ENCODE peak calls at places on chromosomes 11 and 22, in five cellular contexts. F is neuronal stem cell, D is H9, L is H1, E is mesenchymal stem cell. R is an unnamed sample.

GRCh38 chr11:66281001-66281400 is 3.0 kb downstream of the CNIH2 start:
- DNase-seq in D (no peak), L (no peak), E (peak), F (no peak), R (no peak)

GRCh38 chr22:23383491-23384450 is 196.3 kb downstream of the IGLL1 start:
- DNase-seq in L (peak), F (no peak), D (peak), E (no peak), R (no peak)

GRCh38 chr11:46315033-46315738 is 32.1 kb upstream of the DGKZ start:
- DNase-seq in D (peak), L (peak), E (peak), F (peak), R (peak)

GRCh38 chr11:60121259-60121658 is 32.8 kb downstream of the MS4A2 start:
- DNase-seq in D (peak), F (no peak), L (no peak), E (no peak), R (no peak)

GRCh38 chr22:48758021-48758561 is 1069.6 kb downstream of the BRD1 start:
- DNase-seq in D (peak), E (no peak), L (no peak), F (no peak), R (no peak)

GRCh38 chr22:37345863-37346514 is 63.7 kb downstream of the CYTH4 start:
- DNase-seq in L (no peak), F (no peak), D (no peak), E (peak), R (no peak)

GRCh38 chr22:28029962-28030361 is 110.9 kb upstream of the PITPNB start:
- DNase-seq in D (peak), E (no peak), F (no peak), L (no peak), R (no peak)

GRCh38 chr11:47524200-47524874 is 28.6 kb downstream of the CELF1 start:
- DNase-seq in E (peak), L (no peak), D (peak), F (no peak), R (no peak)

GRCh38 chr11:109933126-109933525 is 160.1 kb upstream of the ZC3H12C start:
- DNase-seq in E (peak), F (no peak), L (no peak), D (no peak), R (peak)

GRCh38 chr11:74466916-74467885 is at the start of gene KCNE3:
- DNase-seq in F (no peak), D (peak), L (peak), E (peak), R (peak)

GRCh38 chr11:35376613-35377012 is 42.7 kb downstream of the SLC1A2 start:
- DNase-seq in F (no peak), E (no peak), D (no peak), L (no peak), R (no peak)

GRCh38 chr11:33588056-33588455 is 112.6 kb downstream of the C11orf91 start:
- DNase-seq in D (no peak), F (no peak), L (no peak), E (no peak), R (peak)

GRCh38 chr11:35629914-35630313 is 11.7 kb downstream of the FJX1 start:
- DNase-seq in D (no peak), L (no peak), E (peak), F (no peak), R (peak)

GRCh38 chr11:12200359-12201015 is 90.1 kb downstream of the MICAL2 start:
- DNase-seq in E (no peak), L (no peak), D (no peak), F (no peak), R (peak)

GRCh38 chr11:85590848-85591483 is 36.2 kb downstream of the DLG2 start:
- DNase-seq in L (no peak), D (no peak), F (peak), E (peak), R (no peak)

GRCh38 chr11:32891657-32892354 is 805 bp upstream of the QSER1 start:
- DNase-seq in D (no peak), E (peak), F (no peak), L (no peak), R (no peak)

GRCh38 chr11:67371549-67372231 is 1.7 kb downstream of the CLCF1 start:
- DNase-seq in E (peak), L (peak), F (no peak), D (peak), R (no peak)

GRCh38 chr11:96894587-96894986 is 504.8 kb downstream of the JRKL start:
- DNase-seq in D (no peak), E (no peak), L (no peak), F (no peak), R (no peak)

GRCh38 chr11:128334311-128335044 is 252.9 kb downstream of the ETS1 start:
- DNase-seq in L (no peak), D (no peak), F (no peak), E (no peak), R (no peak)

GRCh38 chr11:35235944-35236666 is 97.1 kb downstream of the CD44 start:
- DNase-seq in D (no peak), L (no peak), F (no peak), E (no peak), R (no peak)

GRCh38 chr11:44766112-44766971 is 39.6 kb downstream of the TSPAN18 start:
- DNase-seq in E (peak), L (peak), F (no peak), D (peak), R (no peak)
- H3K4ac ChIP-seq in E (no peak), L (no peak), F (no peak), D (no peak), R (no peak)

GRCh38 chr22:26905640-26906039 is 248.3 kb downstream of the MIAT start:
- DNase-seq in L (no peak), F (no peak), E (no peak), D (no peak), R (no peak)
- H2BK12ac ChIP-seq in L (no peak), F (no peak), E (no peak), D (no peak), R (no peak)

GRCh38 chr22:18062421-18062820 is 15.4 kb upstream of the PEX26 start:
- DNase-seq in F (no peak), D (no peak), E (no peak), L (no peak), R (peak)

GRCh38 chr22:18058770-18059169 is 19.0 kb upstream of the PEX26 start:
- DNase-seq in L (no peak), E (no peak), F (no peak), D (no peak), R (no peak)

GRCh38 chr22:18059473-18059872 is 18.3 kb upstream of the PEX26 start:
- DNase-seq in L (no peak), D (no peak), F (no peak), E (no peak), R (no peak)

GRCh38 chr22:18059991-18060390 is 17.8 kb upstream of the PEX26 start:
- DNase-seq in D (no peak), F (no peak), E (no peak), L (no peak), R (no peak)

GRCh38 chr22:18060646-18061620 is 16.9 kb upstream of the PEX26 start:
- DNase-seq in F (no peak), L (no peak), D (no peak), E (peak), R (no peak)
- H2BK5ac ChIP-seq in F (no peak), L (no peak), D (no peak), E (peak), R (no peak)

DNA sequence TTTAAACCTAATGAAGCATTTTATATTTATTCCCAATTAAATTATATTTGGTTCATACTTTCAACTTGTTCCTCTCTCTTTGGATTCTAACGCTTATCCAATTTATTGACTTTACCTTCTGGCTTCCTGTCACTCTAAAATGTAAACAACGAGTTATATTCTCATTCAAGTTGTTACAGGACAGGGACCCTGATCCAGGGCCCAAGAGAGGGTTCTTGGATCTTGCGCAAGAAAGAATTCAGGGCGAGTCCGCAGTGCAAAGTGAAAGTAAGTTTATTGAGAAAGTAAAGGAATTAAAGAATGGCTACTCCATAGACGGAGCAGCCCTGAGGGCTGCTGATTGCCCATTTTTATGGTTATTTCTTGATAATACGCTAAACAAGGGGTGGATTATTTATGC is 405.6 kb upstream of the API5 start:
- DNase-seq in F (no peak), E (no peak), D (no peak), L (no peak), R (no peak)
- H3K4ac ChIP-seq in F (no peak), E (no peak), D (no peak), L (no peak), R (no peak)

GRCh38 chr11:76878014-76878413 is 17.3 kb downstream of the ACER3 start:
- DNase-seq in D (no peak), E (no peak), L (no peak), F (no peak), R (no peak)

GRCh38 chr11:76872959-76873827 is 12.5 kb downstream of the ACER3 start:
- DNase-seq in L (no peak), D (no peak), F (no peak), E (no peak), R (no peak)
- H2BK12ac ChIP-seq in L (no peak), D (no peak), F (no peak), E (no peak), R (no peak)